ENCODE peak calls at places on chromosomes 7 and 10, in seven cellular contexts. K, M, V, D, Q, F and G are unnamed samples.

GRCh38 chr7:75639071-75639892 is 99.5 kb downstream of the HIP1 start:
- DNase-seq in K (peak; percentile 29), M (peak; percentile 38), V (no peak), D (peak; percentile 75), Q (no peak), F (peak; percentile 57), G (peak; percentile 62)

GRCh38 chr10:31932838-31933237 is 4.2 kb upstream of the ARHGAP12 start:
- DNase-seq in K (no peak), M (no peak), V (no peak), D (no peak), Q (no peak), F (no peak), G (no peak)

GRCh38 chr10:42780456-42780855 is 2.1 kb upstream of the BMS1 start:
- DNase-seq in K (no peak), M (no peak), V (no peak), D (no peak), Q (no peak), F (no peak), G (no peak)

GRCh38 chr7:91194841-91195240 is 69.4 kb upstream of the FZD1 start:
- DNase-seq in K (no peak), M (no peak), V (no peak), D (no peak), Q (no peak), F (no peak), G (no peak)

GRCh38 chr7:25569765-25570164 is 341.5 kb upstream of the NPVF start:
- DNase-seq in K (no peak), M (no peak), V (no peak), D (no peak), Q (no peak), F (no peak), G (no peak)

GRCh38 chr7:131957338-131958025 is 401.1 kb upstream of the PODXL start:
- DNase-seq in K (no peak), M (no peak), V (no peak), D (no peak), Q (no peak), F (no peak), G (no peak)

GRCh38 chr10:62498271-62498670 is 124.1 kb downstream of the ZNF365 start:
- DNase-seq in K (no peak), M (no peak), V (no peak), D (no peak), Q (no peak), F (no peak), G (no peak)

GRCh38 chr7:5670173-5670933 is 111.1 kb downstream of the RNF216 start:
- DNase-seq in K (no peak), M (no peak), V (no peak), D (no peak), Q (no peak), F (no peak), G (no peak)

GRCh38 chr10:79413196-79413595 is 32.2 kb downstream of the ZCCHC24 start:
- DNase-seq in K (no peak), M (no peak), V (no peak), D (no peak), Q (no peak), F (no peak), G (no peak)

GRCh38 chr10:112755446-112756117 is 194.5 kb upstream of the TCF7L2 start:
- DNase-seq in K (no peak), M (no peak), V (no peak), D (no peak), Q (no peak), F (no peak), G (no peak)

GRCh38 chr7:14606101-14606500 is 296.4 kb downstream of the DGKB start:
- DNase-seq in K (no peak), M (peak; percentile 17), V (no peak), D (no peak), Q (no peak), F (no peak), G (no peak)

GRCh38 chr10:16853201-16853600 is 36.0 kb upstream of the RSU1 start:
- DNase-seq in K (no peak), M (peak; percentile 78), V (peak; percentile 15), D (no peak), Q (no peak), F (no peak), G (no peak)

GRCh38 chr7:91798425-91798824 is 82.1 kb downstream of the MTERF1 start:
- DNase-seq in K (no peak), M (no peak), V (no peak), D (no peak), Q (no peak), F (no peak), G (no peak)

GRCh38 chr7:140485463-140486265 is 6.4 kb upstream of the MKRN1 start:
- DNase-seq in K (no peak), M (no peak), V (no peak), D (no peak), Q (no peak), F (no peak), G (no peak)

GRCh38 chr7:86667732-86668131 is 24.0 kb downstream of the GRM3 start:
- DNase-seq in K (no peak), M (no peak), V (peak; percentile 1), D (no peak), Q (no peak), F (peak; percentile 31), G (no peak)

GRCh38 chr10:70498970-70499828 is 20.6 kb downstream of the PALD1 start:
- DNase-seq in K (no peak), M (no peak), V (no peak), D (no peak), Q (no peak), F (no peak), G (peak; percentile 27)

GRCh38 chr10:122713091-122713885 is 13.6 kb upstream of the C10orf120 start:
- DNase-seq in K (no peak), M (no peak), V (no peak), D (no peak), Q (no peak), F (no peak), G (no peak)

GRCh38 chr10:113232928-113233511 is 283.0 kb downstream of the TCF7L2 start:
- DNase-seq in K (no peak), M (no peak), V (no peak), D (no peak), Q (no peak), F (no peak), G (no peak)

GRCh38 chr10:112517381-112517976 is 70.5 kb downstream of the VTI1A start:
- DNase-seq in K (no peak), M (no peak), V (peak; percentile 100), D (no peak), Q (no peak), F (no peak), G (no peak)

GRCh38 chr10:103716206-103717160 is 138.9 kb downstream of the SH3PXD2A start:
- DNase-seq in K (no peak), M (no peak), V (peak; percentile 48), D (no peak), Q (no peak), F (no peak), G (no peak)

GRCh38 chr7:3033581-3033980 is 10.1 kb downstream of the CARD11 start:
- DNase-seq in K (no peak), M (no peak), V (no peak), D (no peak), Q (no peak), F (no peak), G (no peak)

GRCh38 chr10:117170244-117170643 is 27.0 kb upstream of the KCNK18 start:
- DNase-seq in K (no peak), M (no peak), V (no peak), D (no peak), Q (no peak), F (no peak), G (no peak)

GRCh38 chr10:117178190-117178589 is 19.1 kb upstream of the KCNK18 start:
- DNase-seq in K (no peak), M (no peak), V (no peak), D (no peak), Q (no peak), F (no peak), G (no peak)

GRCh38 chr10:117175215-117175900 is 21.9 kb upstream of the KCNK18 start:
- DNase-seq in K (no peak), M (no peak), V (no peak), D (no peak), Q (no peak), F (peak; percentile 26), G (no peak)

GRCh38 chr10:117175901-117176534 is 21.3 kb upstream of the KCNK18 start:
- DNase-seq in K (peak; percentile 77), M (peak; percentile 72), V (peak; percentile 75), D (peak; percentile 87), Q (peak; percentile 78), F (peak; percentile 84), G (peak; percentile 85)

GRCh38 chr10:117174439-117175214 is 22.7 kb upstream of the KCNK18 start:
- DNase-seq in K (peak; percentile 66), M (peak; percentile 74), V (peak; percentile 82), D (peak; percentile 88), Q (peak; percentile 91), F (peak; percentile 91), G (peak; percentile 92)
- TF ChIP-seq CTCF in K (peak; percentile 88), M (peak; percentile 91), V (peak; percentile 97), D (peak; percentile 82), Q (peak; percentile 89), F (peak; percentile 85), G (peak; percentile 91)

GRCh38 chr10:96984512-96985225 is 152.6 kb downstream of the LCOR start:
- DNase-seq in K (no peak), M (peak; percentile 50), V (no peak), D (no peak), Q (no peak), F (no peak), G (no peak)
- TF ChIP-seq CTCF in K (no peak), M (no peak), V (no peak), D (no peak), Q (no peak), F (no peak), G (no peak)

DNA sequence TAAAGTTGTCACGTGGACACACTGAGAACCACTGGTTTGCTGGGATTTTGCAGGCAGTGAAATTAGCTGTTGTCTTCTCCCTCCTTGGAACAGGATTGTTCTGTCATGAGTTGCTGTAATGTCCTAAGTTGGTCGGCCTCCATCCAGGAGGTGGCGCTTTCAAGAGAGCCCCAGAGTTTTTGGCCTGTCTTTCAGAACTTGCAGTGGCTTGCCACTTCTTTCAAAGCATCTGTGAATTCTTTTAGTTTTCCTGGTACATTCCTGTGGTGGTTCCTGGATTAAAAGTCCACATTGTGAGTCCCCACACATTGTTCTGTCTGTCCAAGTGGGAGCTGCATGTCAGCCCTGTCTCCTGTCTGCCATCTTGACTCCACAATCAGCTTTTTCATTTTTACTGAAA is 133.8 kb downstream of the PON1 start:
- DNase-seq in K (no peak), M (no peak), V (no peak), D (no peak), Q (no peak), F (no peak), G (no peak)
- TF ChIP-seq CTCF in K (no peak), M (peak; percentile 12), V (no peak), D (no peak), Q (no peak), F (no peak), G (no peak)

DNA sequence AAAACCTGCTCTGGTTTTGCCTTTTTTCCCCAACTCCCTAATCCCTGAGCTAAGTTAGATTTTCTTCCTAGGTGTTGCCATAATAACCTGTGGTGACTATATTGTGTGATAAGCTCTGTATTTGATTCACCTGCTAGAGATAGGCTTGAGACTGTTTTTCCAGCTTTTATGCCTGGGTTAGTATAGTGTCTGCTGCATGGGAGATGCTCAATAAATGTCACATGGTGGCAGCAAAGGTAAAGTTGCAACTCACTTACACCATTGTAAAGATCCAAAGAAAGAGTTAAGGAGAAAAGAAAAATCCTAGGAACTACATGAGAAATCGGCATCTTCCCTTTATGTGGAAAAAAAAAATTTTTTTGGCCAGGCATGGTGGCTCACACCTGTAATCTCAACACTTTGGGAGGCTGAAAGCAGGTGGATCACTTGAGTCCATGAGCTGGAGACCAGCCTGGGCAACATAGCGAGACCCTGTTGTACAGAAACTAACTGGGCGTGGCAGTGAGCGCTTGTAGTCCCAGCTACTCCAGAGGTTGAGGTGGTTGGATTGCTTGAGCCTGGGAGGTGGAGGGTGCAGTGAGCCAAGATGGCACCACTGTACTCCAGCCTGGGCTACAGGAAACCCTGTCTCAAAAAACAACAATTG is 3.7 kb downstream of the CCNJ start:
- DNase-seq in K (no peak), M (no peak), V (no peak), D (no peak), Q (no peak), F (no peak), G (no peak)
- TF ChIP-seq CTCF in K (no peak), M (peak; percentile 1), V (peak; percentile 33), D (no peak), Q (peak; percentile 12), F (no peak), G (no peak)